ENCODE peak calls at places on chromosome 9, in four cellular contexts. One of them, this sample, is unnamed.

GRCh38 chr9:107273634-107274033 is 9.4 kb upstream of the RAD23B start:
- DNase-seq in K562: no peak
- DNase-seq in GM12878: no peak
- DNase-seq in HepG2: no peak
- DNase-seq in this sample: no peak

GRCh38 chr9:86341007-86341491 is 13.2 kb downstream of the TUT7 start:
- DNase-seq in HepG2: no peak
- DNase-seq in K562: no peak
- DNase-seq in GM12878: no peak
- DNase-seq in this sample: no peak

GRCh38 chr9:74645007-74645639 is 148.0 kb downstream of the RORB start:
- DNase-seq in GM12878: no peak
- DNase-seq in K562: peak
- DNase-seq in HepG2: peak
- DNase-seq in this sample: peak

GRCh38 chr9:117290809-117291208 is 124.0 kb downstream of the ASTN2 start:
- DNase-seq in K562: no peak
- DNase-seq in HepG2: no peak
- DNase-seq in GM12878: no peak
- DNase-seq in this sample: no peak

GRCh38 chr9:4375424-4376195 is 75.7 kb upstream of the GLIS3 start:
- DNase-seq in HepG2: no peak
- DNase-seq in GM12878: no peak
- DNase-seq in K562: no peak
- DNase-seq in this sample: peak

GRCh38 chr9:4303002-4303401 is 3.1 kb upstream of the GLIS3 start:
- DNase-seq in K562: no peak
- DNase-seq in GM12878: no peak
- DNase-seq in HepG2: no peak
- DNase-seq in this sample: no peak

GRCh38 chr9:113523421-113524141 is 60.1 kb downstream of the RGS3 start:
- DNase-seq in GM12878: peak
- DNase-seq in K562: peak
- DNase-seq in HepG2: no peak
- DNase-seq in this sample: no peak

GRCh38 chr9:80501635-80502034 is 929.9 kb downstream of the TLE4 start:
- DNase-seq in GM12878: no peak
- DNase-seq in K562: no peak
- DNase-seq in HepG2: no peak
- DNase-seq in this sample: no peak

GRCh38 chr9:100505564-100506159 is 32.7 kb downstream of the TMEFF1 start:
- DNase-seq in K562: peak
- DNase-seq in GM12878: peak
- DNase-seq in HepG2: peak
- DNase-seq in this sample: peak

GRCh38 chr9:114266969-114267368 is 55.9 kb upstream of the ORM1 start:
- DNase-seq in HepG2: no peak
- DNase-seq in GM12878: no peak
- DNase-seq in K562: no peak
- DNase-seq in this sample: no peak

GRCh38 chr9:82082563-82082962 is 94.0 kb downstream of the SPATA31D1 start:
- DNase-seq in GM12878: no peak
- DNase-seq in HepG2: no peak
- DNase-seq in K562: no peak
- DNase-seq in this sample: no peak

GRCh38 chr9:79664375-79664825 is 92.6 kb downstream of the TLE4 start:
- DNase-seq in HepG2: no peak
- DNase-seq in K562: no peak
- DNase-seq in GM12878: no peak
- DNase-seq in this sample: peak

GRCh38 chr9:126979461-126979860 is 64.9 kb downstream of the RALGPS1 start:
- DNase-seq in K562: no peak
- DNase-seq in HepG2: no peak
- DNase-seq in GM12878: no peak
- DNase-seq in this sample: no peak

GRCh38 chr9:89351584-89351983 is 33.3 kb downstream of the SECISBP2 start:
- DNase-seq in K562: no peak
- DNase-seq in HepG2: no peak
- DNase-seq in GM12878: no peak
- DNase-seq in this sample: no peak

GRCh38 chr9:132478353-132478752 is 68.3 kb downstream of the CFAP77 start:
- DNase-seq in K562: no peak
- DNase-seq in HepG2: no peak
- DNase-seq in GM12878: no peak
- DNase-seq in this sample: no peak

GRCh38 chr9:72280913-72281500 is 84.0 kb downstream of the ZFAND5 start:
- DNase-seq in GM12878: no peak
- DNase-seq in K562: peak
- DNase-seq in HepG2: peak
- DNase-seq in this sample: peak

GRCh38 chr9:101366038-101366756 is 18.6 kb downstream of the BAAT start:
- DNase-seq in GM12878: no peak
- DNase-seq in HepG2: peak
- DNase-seq in K562: peak
- DNase-seq in this sample: no peak

GRCh38 chr9:127449332-127449966 is 1.8 kb downstream of the RPL12 start:
- DNase-seq in GM12878: no peak
- DNase-seq in HepG2: no peak
- DNase-seq in K562: no peak
- DNase-seq in this sample: no peak

GRCh38 chr9:133687856-133688761 is 50.0 kb downstream of the SARDH start:
- DNase-seq in HepG2: no peak
- DNase-seq in GM12878: no peak
- DNase-seq in K562: no peak
- DNase-seq in this sample: no peak

GRCh38 chr9:133341369-133342082 is 5.5 kb upstream of the SURF6 start:
- DNase-seq in HepG2: no peak
- DNase-seq in GM12878: no peak
- DNase-seq in K562: no peak
- DNase-seq in this sample: no peak

GRCh38 chr9:91589101-91589553 is 165.5 kb upstream of the NFIL3 start:
- DNase-seq in K562: no peak
- DNase-seq in GM12878: peak
- DNase-seq in HepG2: no peak
- DNase-seq in this sample: no peak

GRCh38 chr9:112203536-112203935 is 28.4 kb upstream of the SUSD1 start:
- DNase-seq in HepG2: no peak
- DNase-seq in K562: no peak
- DNase-seq in GM12878: no peak
- DNase-seq in this sample: no peak

GRCh38 chr9:94622087-94622486 is 17.2 kb downstream of the FBP1 start:
- DNase-seq in GM12878: no peak
- DNase-seq in HepG2: no peak
- DNase-seq in K562: no peak
- DNase-seq in this sample: no peak

GRCh38 chr9:85927077-85927476 is 13.9 kb upstream of the NAA35 start:
- DNase-seq in HepG2: no peak
- DNase-seq in K562: no peak
- DNase-seq in GM12878: no peak
- DNase-seq in this sample: no peak

GRCh38 chr9:84817011-84817410 is 147.5 kb downstream of the NTRK2 start:
- DNase-seq in K562: no peak
- DNase-seq in GM12878: no peak
- DNase-seq in HepG2: no peak
- DNase-seq in this sample: no peak

GRCh38 chr9:116421006-116421538 is 266.0 kb upstream of the TRIM32 start:
- DNase-seq in HepG2: no peak
- DNase-seq in K562: no peak
- DNase-seq in GM12878: no peak
- DNase-seq in this sample: no peak

GRCh38 chr9:98430535-98430934 is 175.1 kb upstream of the TBC1D2 start:
- DNase-seq in K562: no peak
- DNase-seq in GM12878: no peak
- DNase-seq in HepG2: no peak
- DNase-seq in this sample: no peak

GRCh38 chr9:84669008-84669292 is 579 bp upstream of the NTRK2 start:
- DNase-seq in HepG2: no peak
- DNase-seq in GM12878: no peak
- DNase-seq in K562: no peak
- DNase-seq in this sample: no peak

GRCh38 chr9:126719677-126720435 is 85.0 kb upstream of the ZBTB43 start:
- DNase-seq in GM12878: peak
- DNase-seq in K562: peak
- DNase-seq in HepG2: peak
- DNase-seq in this sample: no peak

GRCh38 chr9:34603610-34604231 is 8.2 kb downstream of the RPP25L start:
- DNase-seq in K562: peak
- DNase-seq in HepG2: peak
- DNase-seq in GM12878: peak
- DNase-seq in this sample: peak

GRCh38 chr9:101848485-101848919 is 110.1 kb upstream of the GRIN3A start:
- DNase-seq in GM12878: no peak
- DNase-seq in HepG2: no peak
- DNase-seq in K562: no peak
- DNase-seq in this sample: peak

GRCh38 chr9:106860731-106861584 is 2.0 kb upstream of the ZNF462 start:
- DNase-seq in GM12878: no peak
- DNase-seq in HepG2: no peak
- DNase-seq in K562: no peak
- DNase-seq in this sample: peak

GRCh38 chr9:129968690-129969485 is 74.1 kb downstream of the FNBP1 start:
- DNase-seq in HepG2: no peak
- DNase-seq in GM12878: no peak
- DNase-seq in K562: no peak
- DNase-seq in this sample: no peak

GRCh38 chr9:129958771-129959170 is 84.2 kb downstream of the FNBP1 start:
- DNase-seq in HepG2: no peak
- DNase-seq in K562: no peak
- DNase-seq in GM12878: no peak
- DNase-seq in this sample: no peak

GRCh38 chr9:129964901-129965734 is 77.9 kb downstream of the FNBP1 start:
- DNase-seq in GM12878: no peak
- DNase-seq in HepG2: no peak
- DNase-seq in K562: no peak
- DNase-seq in this sample: no peak

GRCh38 chr9:129962376-129962765 is 80.6 kb downstream of the FNBP1 start:
- DNase-seq in GM12878: no peak
- DNase-seq in HepG2: no peak
- DNase-seq in K562: no peak
- DNase-seq in this sample: no peak

GRCh38 chr9:129962889-129963703 is 79.9 kb downstream of the FNBP1 start:
- DNase-seq in GM12878: peak
- DNase-seq in HepG2: no peak
- DNase-seq in K562: no peak
- DNase-seq in this sample: no peak
- TF ChIP-seq FOXK2 in GM12878: no peak
- TF ChIP-seq FOXK2 in HepG2: no peak
- TF ChIP-seq FOXK2 in K562: no peak
- TF ChIP-seq FOXK2 in this sample: no peak

GRCh38 chr9:96519095-96519494 is 69.1 kb downstream of the HABP4 start:
- DNase-seq in HepG2: no peak
- DNase-seq in GM12878: no peak
- DNase-seq in K562: no peak
- DNase-seq in this sample: no peak
- TF ChIP-seq FOXK2 in HepG2: no peak
- TF ChIP-seq FOXK2 in GM12878: no peak
- TF ChIP-seq FOXK2 in K562: no peak
- TF ChIP-seq FOXK2 in this sample: no peak

GRCh38 chr9:124790301-124790700 is 13.4 kb downstream of the OLFML2A start:
- DNase-seq in HepG2: no peak
- DNase-seq in GM12878: no peak
- DNase-seq in K562: no peak
- DNase-seq in this sample: no peak

GRCh38 chr9:124788542-124789217 is 11.7 kb downstream of the OLFML2A start:
- DNase-seq in GM12878: no peak
- DNase-seq in K562: no peak
- DNase-seq in HepG2: no peak
- DNase-seq in this sample: no peak

GRCh38 chr9:124792976-124793594 is 16.2 kb downstream of the OLFML2A start:
- DNase-seq in GM12878: no peak
- DNase-seq in K562: no peak
- DNase-seq in HepG2: no peak
- DNase-seq in this sample: no peak

GRCh38 chr9:124792257-124792975 is 15.5 kb downstream of the OLFML2A start:
- DNase-seq in GM12878: no peak
- DNase-seq in HepG2: no peak
- DNase-seq in K562: no peak
- DNase-seq in this sample: no peak

DNA sequence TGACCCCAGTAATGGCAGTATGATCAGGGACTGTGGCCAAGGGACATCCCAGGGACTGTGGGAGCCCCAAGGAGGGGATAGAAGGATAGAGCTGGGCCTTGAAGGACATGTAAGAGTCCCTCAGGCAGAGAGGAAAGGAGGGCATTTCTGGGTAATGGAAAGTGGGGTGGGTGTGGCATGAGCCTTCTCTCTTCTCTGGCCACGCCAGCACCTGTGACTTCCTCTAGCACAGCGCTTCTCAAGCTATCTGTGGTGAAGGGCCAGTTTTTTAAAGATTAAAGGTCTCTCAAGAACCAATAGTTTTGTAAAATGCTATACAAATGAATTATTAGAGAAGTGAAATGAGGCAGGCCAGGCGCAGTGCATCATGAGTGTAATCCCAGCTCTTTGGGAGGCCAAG is 14.2 kb downstream of the OLFML2A start:
- DNase-seq in HepG2: no peak
- DNase-seq in K562: no peak
- DNase-seq in GM12878: no peak
- DNase-seq in this sample: no peak
- TF ChIP-seq FOXK2 in HepG2: no peak
- TF ChIP-seq FOXK2 in K562: no peak
- TF ChIP-seq FOXK2 in GM12878: no peak
- TF ChIP-seq FOXK2 in this sample: no peak

DNA sequence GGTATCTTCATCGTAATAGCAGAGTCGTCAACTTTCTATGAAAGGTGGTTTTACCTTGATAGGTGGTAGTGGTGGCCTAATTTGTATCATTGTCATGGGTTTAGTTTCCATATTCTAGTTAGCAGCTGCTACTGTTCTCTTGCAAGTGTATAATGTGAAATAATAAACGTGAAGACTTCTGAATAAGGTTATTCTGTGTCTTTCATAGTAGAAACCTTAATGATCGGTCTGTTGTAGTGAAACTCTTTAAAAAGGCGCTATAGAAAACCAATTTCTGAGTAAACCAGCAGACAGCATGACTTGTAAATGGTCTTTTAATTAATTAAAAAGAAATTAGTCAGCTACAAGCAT is 1.6 kb downstream of the SET start:
- DNase-seq in K562: no peak
- DNase-seq in GM12878: no peak
- DNase-seq in HepG2: no peak
- DNase-seq in this sample: no peak
- TF ChIP-seq FOXK2 in K562: no peak
- TF ChIP-seq FOXK2 in GM12878: no peak
- TF ChIP-seq FOXK2 in HepG2: no peak
- TF ChIP-seq FOXK2 in this sample: no peak